ENCODE peak calls at places on chromosomes 7 and 10, in ten cellular contexts. S is GM12892; E is activated naive CD4-positive, alpha-beta T cell; W is Calu3; K is brain microvascular endothelial cell; H is stimulated activated CD8-positive, alpha-beta memory T cell treated with anti-CD3 and anti-CD28 coated beads, Interleukin-12 subunit alpha, Interleukin-12 subunit beta, amount 100 ng/mL, for 4 hours; M is globus pallidus; O is fibroblast of lung; Z is neural crest cell; A is psoas muscle. J is an unnamed sample.

GRCh38 chr10:63722537-63722936 is 201.3 kb downstream of the REEP3 start:
- DNase-seq in S (no peak), E (no peak), W (no peak), K (peak), H (no peak), M (no peak), O (peak), Z (no peak), A (peak), J (no peak)

GRCh38 chr7:20651960-20652544 is 36.6 kb downstream of the ABCB5 start:
- DNase-seq in S (no peak), E (no peak), W (peak), K (peak), H (no peak), M (no peak), O (peak), Z (no peak), A (no peak), J (no peak)

GRCh38 chr7:98990356-98990755 is 112.0 kb downstream of the TRRAP start:
- DNase-seq in S (no peak), E (no peak), W (no peak), K (no peak), H (no peak), M (no peak), O (no peak), Z (no peak), A (no peak), J (no peak)

GRCh38 chr7:28937103-28937502 is 21.0 kb downstream of the TRIL start:
- DNase-seq in S (no peak), E (no peak), W (no peak), K (no peak), H (no peak), M (no peak), O (no peak), Z (no peak), A (no peak), J (no peak)

GRCh38 chr10:132948351-132948750 is 6.0 kb upstream of the CFAP46 start:
- DNase-seq in S (no peak), E (no peak), W (no peak), K (no peak), H (no peak), M (no peak), O (no peak), Z (no peak), A (no peak), J (no peak)

GRCh38 chr7:117025891-117026290 is 72.6 kb downstream of the ST7 start:
- DNase-seq in S (no peak), E (no peak), W (no peak), K (no peak), H (no peak), M (no peak), O (no peak), Z (no peak), A (no peak), J (no peak)

GRCh38 chr10:6610647-6611046 is 30.6 kb upstream of the PRKCQ start:
- DNase-seq in S (no peak), E (no peak), W (no peak), K (no peak), H (no peak), M (no peak), O (no peak), Z (no peak), A (no peak), J (no peak)

GRCh38 chr10:101892782-101893391 is 49.3 kb upstream of the KCNIP2 start:
- DNase-seq in S (no peak), E (no peak), W (no peak), K (no peak), H (no peak), M (no peak), O (peak), Z (no peak), A (no peak), J (no peak)

GRCh38 chr7:87513735-87514319 is 38.3 kb upstream of the ABCB4 start:
- DNase-seq in S (no peak), E (no peak), W (no peak), K (no peak), H (no peak), M (no peak), O (no peak), Z (no peak), A (no peak), J (no peak)

GRCh38 chr10:125768217-125768616 is 7.4 kb downstream of the MMP21 start:
- DNase-seq in S (no peak), E (no peak), W (no peak), K (no peak), H (no peak), M (peak), O (peak), Z (no peak), A (no peak), J (no peak)

GRCh38 chr7:131948434-131949053 is 392.1 kb upstream of the PODXL start:
- DNase-seq in S (no peak), E (no peak), W (no peak), K (no peak), H (no peak), M (no peak), O (peak), Z (no peak), A (no peak), J (no peak)

GRCh38 chr7:146772581-146772980 is 656.0 kb downstream of the CNTNAP2 start:
- DNase-seq in S (no peak), E (no peak), W (no peak), K (no peak), H (no peak), M (no peak), O (no peak), Z (peak), A (no peak), J (no peak)

GRCh38 chr10:91088300-91089140 is 131.9 kb upstream of the PCGF5 start:
- DNase-seq in S (no peak), E (no peak), W (no peak), K (peak), H (no peak), M (peak), O (peak), Z (no peak), A (no peak), J (peak)

GRCh38 chr7:87216701-87217508 is 2.6 kb downstream of the TMEM243 start:
- DNase-seq in S (no peak), E (no peak), W (no peak), K (no peak), H (no peak), M (peak), O (no peak), Z (no peak), A (no peak), J (no peak)

GRCh38 chr10:63416376-63416775 is 49.4 kb downstream of the JMJD1C start:
- DNase-seq in S (no peak), E (no peak), W (no peak), K (no peak), H (no peak), M (peak), O (peak), Z (no peak), A (no peak), J (no peak)

GRCh38 chr7:46600340-46600739 is 679.3 kb upstream of the IGFBP3 start:
- DNase-seq in S (no peak), E (no peak), W (no peak), K (no peak), H (no peak), M (no peak), O (peak), Z (no peak), A (peak), J (no peak)

GRCh38 chr10:122642726-122643605 is 56.7 kb downstream of the C10orf120 start:
- DNase-seq in S (no peak), E (no peak), W (no peak), K (no peak), H (no peak), M (no peak), O (no peak), Z (no peak), A (no peak), J (no peak)

GRCh38 chr7:115122388-115122787 is 200.5 kb downstream of the MDFIC start:
- DNase-seq in S (no peak), E (no peak), W (no peak), K (no peak), H (no peak), M (no peak), O (no peak), Z (no peak), A (no peak), J (no peak)

GRCh38 chr7:140501941-140502340 is 22.6 kb upstream of the MKRN1 start:
- DNase-seq in S (no peak), E (no peak), W (no peak), K (no peak), H (no peak), M (no peak), O (no peak), Z (no peak), A (peak), J (no peak)

GRCh38 chr7:50303894-50304157 is 690 bp upstream of the IKZF1 start:
- DNase-seq in S (no peak), E (no peak), W (no peak), K (no peak), H (no peak), M (no peak), O (no peak), Z (no peak), A (no peak), J (no peak)

GRCh38 chr7:44461387-44461786 is 29.1 kb downstream of the NUDCD3 start:
- DNase-seq in S (no peak), E (no peak), W (no peak), K (peak), H (no peak), M (no peak), O (peak), Z (no peak), A (no peak), J (no peak)

GRCh38 chr10:63783882-63784281 is 262.7 kb downstream of the REEP3 start:
- DNase-seq in S (no peak), E (no peak), W (no peak), K (no peak), H (no peak), M (no peak), O (no peak), Z (no peak), A (no peak), J (no peak)

GRCh38 chr10:18607503-18607902 is 43.9 kb downstream of the NSUN6 start:
- DNase-seq in S (no peak), E (no peak), W (peak), K (peak), H (no peak), M (no peak), O (peak), Z (no peak), A (no peak), J (peak)

GRCh38 chr10:90577569-90577968 is 280.3 kb downstream of the HTR7 start:
- DNase-seq in S (no peak), E (no peak), W (no peak), K (no peak), H (no peak), M (no peak), O (no peak), Z (no peak), A (no peak), J (no peak)

GRCh38 chr10:90458054-90458453 is 399.8 kb downstream of the HTR7 start:
- DNase-seq in S (no peak), E (no peak), W (no peak), K (no peak), H (no peak), M (no peak), O (no peak), Z (no peak), A (no peak), J (no peak)

GRCh38 chr10:130141038-130141437 is 4.8 kb downstream of the GLRX3 start:
- DNase-seq in S (no peak), E (no peak), W (no peak), K (no peak), H (no peak), M (no peak), O (no peak), Z (no peak), A (no peak), J (no peak)

GRCh38 chr10:12252882-12253546 is 57.0 kb downstream of the CDC123 start:
- DNase-seq in S (no peak), E (no peak), W (peak), K (peak), H (no peak), M (no peak), O (no peak), Z (no peak), A (no peak), J (no peak)

GRCh38 chr7:7201583-7202374 is 19.4 kb downstream of the C1GALT1 start:
- DNase-seq in S (peak), E (peak), W (peak), K (no peak), H (peak), M (no peak), O (no peak), Z (no peak), A (no peak), J (no peak)

GRCh38 chr7:86708334-86708733 is 64.6 kb downstream of the GRM3 start:
- DNase-seq in S (no peak), E (no peak), W (no peak), K (no peak), H (no peak), M (peak), O (no peak), Z (no peak), A (no peak), J (no peak)

GRCh38 chr7:70525991-70526390 is 606.0 kb upstream of the GALNT17 start:
- DNase-seq in S (no peak), E (no peak), W (no peak), K (no peak), H (no peak), M (no peak), O (no peak), Z (no peak), A (no peak), J (no peak)

GRCh38 chr7:108226723-108227359 is 96.7 kb upstream of the LAMB4 start:
- DNase-seq in S (no peak), E (no peak), W (no peak), K (no peak), H (no peak), M (no peak), O (peak), Z (no peak), A (no peak), J (no peak)

GRCh38 chr7:101736077-101736476 is 81.3 kb upstream of the CUX1 start:
- DNase-seq in S (no peak), E (no peak), W (no peak), K (no peak), H (no peak), M (no peak), O (peak), Z (no peak), A (no peak), J (no peak)

GRCh38 chr7:37455081-37455480 is 6.4 kb upstream of the ELMO1 start:
- DNase-seq in S (no peak), E (no peak), W (no peak), K (no peak), H (no peak), M (no peak), O (no peak), Z (no peak), A (no peak), J (no peak)

GRCh38 chr10:22837351-22837750 is 90.5 kb upstream of the ARMC3 start:
- DNase-seq in S (no peak), E (no peak), W (no peak), K (no peak), H (no peak), M (peak), O (no peak), Z (no peak), A (no peak), J (no peak)

GRCh38 chr10:10914129-10914528 is 103.5 kb upstream of the CELF2 start:
- DNase-seq in S (no peak), E (no peak), W (no peak), K (peak), H (no peak), M (no peak), O (no peak), Z (no peak), A (no peak), J (no peak)

GRCh38 chr10:132631348-132631735 is 93.8 kb downstream of the INPP5A start:
- DNase-seq in S (no peak), E (no peak), W (no peak), K (peak), H (no peak), M (no peak), O (peak), Z (no peak), A (peak), J (no peak)

GRCh38 chr10:133455196-133455595 is 1.5 kb downstream of the SCART1 start:
- DNase-seq in S (no peak), E (no peak), W (no peak), K (no peak), H (no peak), M (no peak), O (no peak), Z (no peak), A (no peak), J (no peak)

GRCh38 chr10:22697799-22698198 is 16.6 kb downstream of the PIP4K2A start:
- DNase-seq in S (no peak), E (no peak), W (no peak), K (no peak), H (no peak), M (no peak), O (no peak), Z (no peak), A (no peak), J (no peak)

GRCh38 chr7:130367088-130367755 is 13.1 kb upstream of the CPA1 start:
- DNase-seq in S (no peak), E (no peak), W (no peak), K (no peak), H (no peak), M (no peak), O (no peak), Z (no peak), A (no peak), J (no peak)

GRCh38 chr10:110207805-110208613 is 604 bp downstream of the MXI1 start:
- DNase-seq in S (no peak), E (peak), W (no peak), K (no peak), H (no peak), M (peak), O (peak), Z (peak), A (peak), J (peak)

J was measured in LoVo.